ENCODE peak calls at places on chromosomes 11 and 22, in five cellular contexts. One of them, this sample, is unnamed.

GRCh38 chr11:23605001-23605400 is 744.7 kb upstream of the CCDC179 start:
- DNase-seq in DMS79 treated with DMSO at 0.1 percent for 48 hours: no peak
- DNase-seq in dermis blood vessel endothelial cell: no peak
- DNase-seq in transverse colon: no peak
- DNase-seq in ascending aorta: no peak
- DNase-seq in this sample: no peak

GRCh38 chr11:59801160-59801706 is 9.3 kb downstream of the MRPL16 start:
- DNase-seq in ascending aorta: no peak
- DNase-seq in dermis blood vessel endothelial cell: peak; percentile 46
- DNase-seq in DMS79 treated with DMSO at 0.1 percent for 48 hours: no peak
- DNase-seq in transverse colon: no peak
- DNase-seq in this sample: no peak

GRCh38 chr11:4430060-4430459 is 19.0 kb upstream of the OR52K2 start:
- DNase-seq in DMS79 treated with DMSO at 0.1 percent for 48 hours: no peak
- DNase-seq in dermis blood vessel endothelial cell: no peak
- DNase-seq in ascending aorta: no peak
- DNase-seq in transverse colon: no peak
- DNase-seq in this sample: no peak

GRCh38 chr22:26445577-26446275 is 16.7 kb downstream of the ASPHD2 start:
- DNase-seq in ascending aorta: no peak
- DNase-seq in transverse colon: no peak
- DNase-seq in dermis blood vessel endothelial cell: no peak
- DNase-seq in DMS79 treated with DMSO at 0.1 percent for 48 hours: no peak
- DNase-seq in this sample: no peak

GRCh38 chr11:124643605-124644425 is 21.2 kb downstream of the TBRG1 start:
- DNase-seq in ascending aorta: peak; percentile 68
- DNase-seq in dermis blood vessel endothelial cell: no peak
- DNase-seq in transverse colon: no peak
- DNase-seq in DMS79 treated with DMSO at 0.1 percent for 48 hours: no peak
- DNase-seq in this sample: no peak

GRCh38 chr11:65623177-65623576 is 7.6 kb downstream of the PCNX3 start:
- DNase-seq in transverse colon: no peak
- DNase-seq in ascending aorta: no peak
- DNase-seq in DMS79 treated with DMSO at 0.1 percent for 48 hours: no peak
- DNase-seq in dermis blood vessel endothelial cell: no peak
- DNase-seq in this sample: no peak

GRCh38 chr22:41888638-41889200 is 26.2 kb downstream of the SHISA8 start:
- DNase-seq in dermis blood vessel endothelial cell: no peak
- DNase-seq in DMS79 treated with DMSO at 0.1 percent for 48 hours: no peak
- DNase-seq in ascending aorta: no peak
- DNase-seq in transverse colon: no peak
- DNase-seq in this sample: no peak

GRCh38 chr11:18706330-18707243 is 8.0 kb downstream of the TMEM86A start:
- DNase-seq in DMS79 treated with DMSO at 0.1 percent for 48 hours: peak; percentile 68
- DNase-seq in transverse colon: peak; percentile 71
- DNase-seq in ascending aorta: peak; percentile 84
- DNase-seq in dermis blood vessel endothelial cell: peak; percentile 73
- DNase-seq in this sample: peak; percentile 40

GRCh38 chr11:74735566-74735965 is 4.3 kb upstream of the CHRDL2 start:
- DNase-seq in DMS79 treated with DMSO at 0.1 percent for 48 hours: no peak
- DNase-seq in transverse colon: no peak
- DNase-seq in ascending aorta: no peak
- DNase-seq in dermis blood vessel endothelial cell: no peak
- DNase-seq in this sample: no peak

GRCh38 chr11:18912883-18913282 is 26.3 kb downstream of the MRGPRX1 start:
- DNase-seq in ascending aorta: no peak
- DNase-seq in dermis blood vessel endothelial cell: no peak
- DNase-seq in transverse colon: no peak
- DNase-seq in DMS79 treated with DMSO at 0.1 percent for 48 hours: no peak
- DNase-seq in this sample: no peak

GRCh38 chr22:30211124-30211820 is 35.3 kb downstream of the LIF start:
- DNase-seq in DMS79 treated with DMSO at 0.1 percent for 48 hours: no peak
- DNase-seq in dermis blood vessel endothelial cell: no peak
- DNase-seq in transverse colon: no peak
- DNase-seq in ascending aorta: no peak
- DNase-seq in this sample: no peak

GRCh38 chr22:22406445-22406844 is 102.1 kb downstream of the ZNF280B start:
- DNase-seq in DMS79 treated with DMSO at 0.1 percent for 48 hours: no peak
- DNase-seq in ascending aorta: no peak
- DNase-seq in transverse colon: no peak
- DNase-seq in dermis blood vessel endothelial cell: no peak
- DNase-seq in this sample: no peak

GRCh38 chr11:62602141-62603071 is 741 bp upstream of the MTA2 start:
- DNase-seq in dermis blood vessel endothelial cell: peak; percentile 65
- DNase-seq in transverse colon: peak; percentile 74
- DNase-seq in ascending aorta: peak; percentile 87
- DNase-seq in DMS79 treated with DMSO at 0.1 percent for 48 hours: peak; percentile 66
- DNase-seq in this sample: no peak

GRCh38 chr11:101003468-101003867 is 126.1 kb downstream of the PGR start:
- DNase-seq in DMS79 treated with DMSO at 0.1 percent for 48 hours: no peak
- DNase-seq in ascending aorta: no peak
- DNase-seq in transverse colon: no peak
- DNase-seq in dermis blood vessel endothelial cell: peak; percentile 7
- DNase-seq in this sample: no peak

GRCh38 chr11:46315783-46316563 is 31.3 kb upstream of the DGKZ start:
- DNase-seq in transverse colon: no peak
- DNase-seq in dermis blood vessel endothelial cell: no peak
- DNase-seq in ascending aorta: no peak
- DNase-seq in DMS79 treated with DMSO at 0.1 percent for 48 hours: no peak
- DNase-seq in this sample: no peak

GRCh38 chr11:8661036-8661435 is 21.4 kb downstream of the TRIM66 start:
- DNase-seq in transverse colon: no peak
- DNase-seq in ascending aorta: no peak
- DNase-seq in DMS79 treated with DMSO at 0.1 percent for 48 hours: no peak
- DNase-seq in dermis blood vessel endothelial cell: no peak
- DNase-seq in this sample: no peak

GRCh38 chr22:49435596-49435995 is 392.1 kb downstream of the BRD1 start:
- DNase-seq in transverse colon: no peak
- DNase-seq in DMS79 treated with DMSO at 0.1 percent for 48 hours: no peak
- DNase-seq in dermis blood vessel endothelial cell: no peak
- DNase-seq in ascending aorta: peak; percentile 28
- DNase-seq in this sample: no peak

GRCh38 chr11:1230456-1231395 is 7.9 kb downstream of the MUC5B start:
- DNase-seq in dermis blood vessel endothelial cell: no peak
- DNase-seq in transverse colon: peak; percentile 8
- DNase-seq in ascending aorta: no peak
- DNase-seq in DMS79 treated with DMSO at 0.1 percent for 48 hours: no peak
- DNase-seq in this sample: no peak